ENCODE peak calls at places on chromosomes 12 and 14, in six cellular contexts. V is caudate nucleus, B is aorta, J is ovary, C is colonic mucosa, I is cardiac muscle cell. R is an unnamed sample.

GRCh38 chr14:94062344-94062904 is 18.6 kb downstream of the DDX24 start:
- DNase-seq in C (no peak), B (no peak), V (no peak), J (no peak), I (no peak), R (no peak)

GRCh38 chr12:31017535-31017934 is 56.1 kb upstream of the DDX11 start:
- DNase-seq in J (no peak), I (no peak), C (no peak), V (no peak), B (no peak), R (no peak)

GRCh38 chr14:57889245-57889644 is 23.4 kb upstream of the SLC35F4 start:
- DNase-seq in C (no peak), J (peak), B (peak), I (no peak), V (no peak), R (peak)

GRCh38 chr14:88452231-88452630 is 66.8 kb downstream of the SPATA7 start:
- DNase-seq in I (no peak), J (no peak), B (no peak), V (no peak), C (no peak), R (no peak)

GRCh38 chr14:52951730-52952481 is 1.1 kb upstream of the FERMT2 start:
- DNase-seq in V (no peak), I (peak), B (peak), J (no peak), C (peak), R (peak)

GRCh38 chr12:24066865-24067264 is 117.4 kb upstream of the SOX5 start:
- DNase-seq in B (peak), C (no peak), J (no peak), I (no peak), V (no peak), R (no peak)

GRCh38 chr12:24977711-24978110 is 28.8 kb upstream of the BCAT1 start:
- DNase-seq in B (no peak), C (no peak), V (no peak), J (no peak), I (no peak), R (no peak)

GRCh38 chr12:14841761-14842160 is 1.6 kb downstream of the ART4 start:
- DNase-seq in C (no peak), V (no peak), J (no peak), B (peak), I (peak), R (no peak)

GRCh38 chr14:40417777-40418401 is 985.7 kb upstream of the FBXO33 start:
- DNase-seq in B (no peak), V (no peak), I (peak), C (no peak), J (no peak), R (peak)

GRCh38 chr14:97655169-97655948 is 858.2 kb downstream of the VRK1 start:
- DNase-seq in J (no peak), I (no peak), V (no peak), B (no peak), C (no peak), R (no peak)

GRCh38 chr12:82383930-82384513 is 25.7 kb downstream of the METTL25 start:
- DNase-seq in B (no peak), I (peak), V (no peak), J (no peak), C (no peak), R (no peak)

GRCh38 chr14:76882646-76883045 is 56.4 kb downstream of the LRRC74A start:
- DNase-seq in V (no peak), J (peak), I (no peak), B (no peak), C (no peak), R (peak)

GRCh38 chr12:31326689-31327659 is 1.0 kb upstream of the SINHCAF start:
- DNase-seq in C (no peak), V (no peak), B (no peak), J (no peak), I (peak), R (no peak)

GRCh38 chr12:65524666-65525065 is 246.2 kb downstream of the MSRB3 start:
- DNase-seq in C (no peak), J (no peak), I (no peak), B (no peak), V (no peak), R (no peak)

GRCh38 chr12:47282206-47282605 is 202.4 kb upstream of the AMIGO2 start:
- DNase-seq in J (no peak), B (no peak), I (no peak), V (no peak), C (no peak), R (no peak)

GRCh38 chr12:54126696-54127537 is 61.9 kb downstream of the SMUG1 start:
- DNase-seq in B (peak), I (no peak), V (no peak), J (peak), C (peak), R (no peak)

GRCh38 chr12:78697817-78698415 is 166.7 kb upstream of the SYT1 start:
- DNase-seq in C (no peak), I (no peak), J (no peak), B (no peak), V (no peak), R (no peak)

GRCh38 chr14:95233702-95234241 is 76.4 kb upstream of the DICER1 start:
- DNase-seq in C (no peak), I (no peak), B (peak), V (no peak), J (no peak), R (peak)

GRCh38 chr14:69620211-69620611 is 8.8 kb downstream of the SUSD6 start:
- DNase-seq in I (no peak), B (no peak), J (no peak), V (no peak), C (no peak), R (no peak)

GRCh38 chr12:96698521-96698920 is 208.5 kb upstream of the NEDD1 start:
- DNase-seq in C (no peak), B (no peak), I (no peak), V (no peak), J (no peak), R (no peak)

GRCh38 chr14:23694085-23694975 is 58.2 kb downstream of the DHRS2 start:
- DNase-seq in B (no peak), J (no peak), C (no peak), V (no peak), I (peak), R (no peak)

GRCh38 chr12:7512528-7512927 is 9.0 kb upstream of the CD163 start:
- DNase-seq in V (no peak), C (no peak), I (peak), B (peak), J (no peak), R (no peak)

GRCh38 chr12:100904270-100904669 is 109.7 kb downstream of the ANO4 start:
- DNase-seq in B (no peak), J (no peak), V (no peak), I (no peak), C (no peak), R (no peak)

GRCh38 chr12:10027311-10028099 is 3.0 kb upstream of the CLEC9A start:
- DNase-seq in B (no peak), C (no peak), I (no peak), J (no peak), V (no peak), R (no peak)

GRCh38 chr12:31298510-31298904 is 27.4 kb downstream of the SINHCAF start:
- DNase-seq in I (no peak), C (no peak), V (no peak), J (no peak), B (no peak), R (no peak)

GRCh38 chr14:93731753-93732152 is 56.5 kb downstream of the PRIMA1 start:
- DNase-seq in J (no peak), V (no peak), I (no peak), B (no peak), C (no peak), R (no peak)

GRCh38 chr12:81758421-81759214 is 532 bp downstream of the PPFIA2 start:
- DNase-seq in C (no peak), I (peak), V (no peak), B (peak), J (peak), R (no peak)

GRCh38 chr12:108368089-108368488 is 29.0 kb upstream of the CMKLR1 start:
- DNase-seq in V (no peak), C (no peak), J (no peak), I (no peak), B (no peak), R (no peak)

GRCh38 chr12:2268478-2269286 is 215.9 kb downstream of the CACNA1C start:
- DNase-seq in J (no peak), I (no peak), V (no peak), C (no peak), B (no peak), R (no peak)

GRCh38 chr14:94132285-94132887 is 3.0 kb upstream of the IFI27L2 start:
- DNase-seq in B (no peak), I (peak), V (no peak), J (no peak), C (peak), R (no peak)

GRCh38 chr12:83700858-83701257 is 1014.2 kb downstream of the TMTC2 start:
- DNase-seq in I (no peak), J (no peak), V (no peak), C (no peak), B (no peak), R (no peak)

GRCh38 chr12:123506059-123506842 is 27.3 kb downstream of the RILPL1 start:
- DNase-seq in B (no peak), C (no peak), V (no peak), J (no peak), I (no peak), R (no peak)

GRCh38 chr14:37824936-37825698 is 229.7 kb downstream of the TTC6 start:
- DNase-seq in C (no peak), B (no peak), J (no peak), I (no peak), V (no peak), R (no peak)

GRCh38 chr12:66662729-66663128 is 16.1 kb downstream of the GRIP1 start:
- DNase-seq in J (no peak), B (no peak), I (no peak), C (no peak), V (no peak), R (no peak)

GRCh38 chr12:49868952-49869815 is 26.3 kb upstream of the BCDIN3D start:
- DNase-seq in C (peak), I (peak), B (peak), J (peak), V (no peak), R (peak)

GRCh38 chr12:49871263-49871561 is 28.3 kb upstream of the BCDIN3D start:
- DNase-seq in B (no peak), C (no peak), V (no peak), J (no peak), I (no peak), R (no peak)

GRCh38 chr12:49868449-49868848 is 25.5 kb upstream of the BCDIN3D start:
- DNase-seq in I (no peak), V (no peak), J (peak), C (no peak), B (no peak), R (no peak)

GRCh38 chr12:49870501-49871262 is 27.8 kb upstream of the BCDIN3D start:
- DNase-seq in I (no peak), B (no peak), V (no peak), J (peak), C (no peak), R (no peak)

GRCh38 chr12:49869816-49870500 is 27.1 kb upstream of the BCDIN3D start:
- DNase-seq in B (no peak), C (no peak), J (peak), I (no peak), V (no peak), R (no peak)
- H3K27ac ChIP-seq in B (no peak), C (no peak), J (peak), I (peak), V (peak), R (peak)

DNA sequence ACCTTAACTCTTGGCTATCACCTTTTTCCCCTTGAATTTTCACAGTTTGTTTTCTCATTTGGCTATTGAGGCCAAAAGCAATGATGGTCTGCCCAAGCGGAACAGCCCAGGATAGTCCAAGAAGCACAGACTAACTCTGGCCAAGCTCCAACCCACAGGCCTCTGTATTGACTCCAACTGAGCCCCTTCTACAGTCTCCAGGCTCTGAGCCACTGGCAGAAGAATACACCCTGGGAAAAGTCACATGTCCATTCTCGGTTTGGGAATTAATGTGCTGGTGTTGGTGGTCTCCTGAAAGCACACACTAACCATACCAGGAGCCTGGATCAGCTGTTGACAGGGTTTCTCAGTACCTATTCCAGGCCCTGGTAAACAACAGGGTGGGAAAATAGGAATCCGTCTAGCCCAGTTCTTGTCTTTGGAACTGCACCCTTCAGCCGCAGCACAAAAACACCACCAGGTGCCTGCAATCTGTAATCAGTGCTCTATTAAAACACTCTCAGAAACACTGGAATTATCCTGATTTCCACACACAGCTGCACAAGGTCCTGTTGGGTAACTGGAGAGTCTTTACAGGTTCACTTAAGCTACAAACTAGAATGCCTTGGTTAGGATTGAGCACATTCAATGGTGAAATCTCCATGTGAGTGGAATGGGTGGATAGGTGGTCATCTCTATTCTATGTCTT is 63.6 kb downstream of the STXBP6 start:
- DNase-seq in I (no peak), C (no peak), J (no peak), B (no peak), V (no peak), R (no peak)
- H3K27ac ChIP-seq in I (no peak), C (no peak), J (no peak), B (no peak), V (peak), R (no peak)

DNA sequence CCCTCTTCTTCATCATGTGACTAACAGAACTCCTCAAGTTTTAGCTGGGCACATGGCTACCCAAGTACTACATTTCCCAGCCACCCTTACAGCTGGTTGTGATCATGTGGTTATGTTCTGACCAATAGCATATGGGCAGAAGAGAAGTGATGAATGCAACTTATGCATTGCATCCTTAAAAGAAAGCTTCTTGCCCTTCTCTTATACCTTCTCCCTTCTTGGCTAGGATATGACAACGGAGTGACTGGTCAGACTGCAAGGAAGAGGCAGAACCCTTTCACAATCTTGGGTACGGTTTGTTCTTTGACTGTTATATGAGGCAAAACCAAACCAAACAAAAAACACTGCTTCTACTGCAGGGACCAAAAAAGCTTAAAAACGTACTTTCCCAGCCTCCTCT is 66.5 kb upstream of the MAX start:
- DNase-seq in J (no peak), C (no peak), B (no peak), V (no peak), I (no peak), R (no peak)
- H3K27ac ChIP-seq in J (no peak), C (no peak), B (no peak), V (peak), I (no peak), R (peak)

GRCh38 chr12:114439833-114440449 is 34.0 kb upstream of the TBX5 start:
- DNase-seq in B (no peak), C (no peak), V (no peak), I (no peak), J (no peak), R (no peak)
- H3K27ac ChIP-seq in B (no peak), C (no peak), V (no peak), I (no peak), J (no peak), R (no peak)

DNA sequence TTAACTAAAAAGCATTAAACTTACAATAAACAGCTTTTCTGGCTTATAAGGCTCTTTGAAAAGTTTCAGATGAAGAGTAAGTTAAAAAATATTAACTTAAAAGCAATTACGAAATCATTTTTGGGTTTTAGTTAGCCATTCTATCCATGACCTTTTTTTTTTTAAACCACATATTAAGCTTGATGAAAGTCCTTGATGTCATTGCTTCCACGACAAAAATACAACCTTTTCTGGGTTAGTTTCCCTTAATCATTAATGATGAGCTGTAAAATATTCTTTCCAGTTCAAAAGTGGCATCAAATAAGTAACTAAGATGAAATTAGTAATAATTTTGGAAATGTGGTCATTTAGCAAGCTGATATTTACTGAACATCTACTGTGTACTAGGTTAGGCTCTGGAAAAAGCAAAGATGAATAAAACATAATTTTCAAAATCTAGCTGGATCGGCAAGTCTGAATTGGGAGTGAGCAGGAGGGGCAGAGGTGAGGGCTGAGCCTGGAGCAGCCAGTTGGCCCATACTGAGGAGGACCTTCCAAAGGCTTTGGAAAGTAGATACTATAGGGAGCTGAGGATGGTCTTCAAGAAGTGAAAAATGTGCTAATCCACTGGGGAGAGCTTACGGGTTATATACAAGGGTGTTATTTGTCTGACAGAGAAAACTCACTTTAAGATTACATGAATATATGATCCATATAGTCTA is 345.1 kb downstream of the ZFP36L1 start:
- DNase-seq in I (no peak), V (no peak), J (no peak), C (no peak), B (no peak), R (no peak)
- H3K27ac ChIP-seq in I (no peak), V (no peak), J (no peak), C (no peak), B (no peak), R (no peak)

DNA sequence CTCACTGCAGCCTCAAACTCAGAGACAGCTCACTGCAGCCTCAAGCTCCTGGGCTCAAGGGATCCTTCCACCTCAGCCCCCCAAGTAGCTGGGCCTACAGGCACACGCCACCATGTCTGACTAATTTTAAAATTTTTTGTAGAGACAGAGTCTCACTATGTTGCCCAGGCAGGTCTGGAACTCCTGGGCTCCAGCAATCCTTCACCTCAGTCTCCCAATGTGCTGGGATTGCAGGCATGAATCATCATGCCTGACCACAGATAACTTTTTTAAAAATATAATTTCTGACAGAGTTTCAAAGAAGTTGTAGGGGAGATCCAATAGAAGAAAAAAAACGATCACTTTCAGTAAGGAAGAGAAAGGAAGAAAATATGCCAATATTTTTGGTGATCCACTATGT is 189.7 kb upstream of the CDKN3 start:
- DNase-seq in V (no peak), B (no peak), C (no peak), I (no peak), J (no peak), R (no peak)
- H3K27ac ChIP-seq in V (no peak), B (no peak), C (no peak), I (no peak), J (no peak), R (no peak)

GRCh38 chr12:22979854-22980253 is 354.9 kb downstream of the ETNK1 start:
- DNase-seq in C (no peak), I (no peak), V (no peak), B (no peak), J (no peak), R (no peak)
- H3K27ac ChIP-seq in C (no peak), I (no peak), V (no peak), B (no peak), J (no peak), R (no peak)